ENCODE peak calls at places on chromosome 7, in eight cellular contexts. U, W, N, K, F, S, L and J are unnamed samples.

GRCh38 chr7:41029072-41029492 is 673.8 kb downstream of the INHBA start:
- DNase-seq in W (no peak), N (peak), U (no peak), K (no peak), S (no peak), L (peak), F (no peak), J (peak)

GRCh38 chr7:29748286-29749099 is 57.8 kb upstream of the WIPF3 start:
- DNase-seq in L (peak), F (no peak), U (no peak), N (peak), S (no peak), K (peak), W (no peak), J (peak)

GRCh38 chr7:75625868-75626267 is 112.9 kb downstream of the HIP1 start:
- DNase-seq in K (no peak), S (no peak), N (no peak), F (no peak), W (no peak), U (no peak), L (no peak), J (no peak)

GRCh38 chr7:55060690-55061414 is 42.0 kb downstream of the EGFR start:
- DNase-seq in F (peak), N (peak), K (no peak), S (no peak), W (no peak), U (no peak), L (peak), J (peak)

GRCh38 chr7:140625908-140626868 is 14.4 kb downstream of the DENND2A start:
- DNase-seq in U (peak), W (peak), F (no peak), L (peak), N (peak), S (no peak), K (peak), J (peak)

GRCh38 chr7:73901823-73902597 is 41.1 kb downstream of the TMEM270 start:
- DNase-seq in K (no peak), U (peak), W (peak), N (no peak), L (no peak), S (no peak), F (no peak), J (no peak)

GRCh38 chr7:84372712-84373111 is 178.1 kb upstream of the SEMA3A start:
- DNase-seq in U (no peak), S (no peak), W (no peak), F (no peak), K (no peak), L (peak), N (peak), J (no peak)

GRCh38 chr7:48563334-48563733 is 361.0 kb upstream of the CDC14C start:
- DNase-seq in U (no peak), K (no peak), F (no peak), N (no peak), W (no peak), L (no peak), S (no peak), J (no peak)

GRCh38 chr7:136877509-136877908 is 9.1 kb downstream of the CHRM2 start:
- DNase-seq in K (no peak), U (no peak), W (no peak), S (no peak), F (no peak), N (peak), L (no peak), J (no peak)

GRCh38 chr7:16412535-16413247 is 8.6 kb downstream of the CRPPA start:
- DNase-seq in S (no peak), U (no peak), W (no peak), K (no peak), L (no peak), F (no peak), N (no peak), J (no peak)

GRCh38 chr7:127702938-127703337 is 50.9 kb downstream of the SND1 start:
- DNase-seq in S (no peak), L (no peak), W (no peak), K (no peak), F (no peak), U (no peak), N (no peak), J (no peak)

GRCh38 chr7:5420841-5421625 is 2.6 kb downstream of the TNRC18 start:
- DNase-seq in W (peak), L (peak), F (no peak), K (peak), U (peak), S (no peak), N (no peak), J (no peak)

GRCh38 chr7:30778246-30779025 is 7.2 kb downstream of the MINDY4 start:
- DNase-seq in K (no peak), U (no peak), N (peak), W (no peak), F (no peak), L (no peak), S (no peak), J (no peak)

GRCh38 chr7:26863504-26864308 is 684 bp downstream of the SKAP2 start:
- DNase-seq in U (no peak), F (no peak), S (no peak), K (no peak), L (peak), N (peak), W (no peak), J (peak)

GRCh38 chr7:82945056-82945455 is 217.6 kb downstream of the PCLO start:
- DNase-seq in W (no peak), N (no peak), F (no peak), K (no peak), L (no peak), U (no peak), S (no peak), J (no peak)

GRCh38 chr7:140667476-140667875 is 5.3 kb upstream of the ADCK2 start:
- DNase-seq in L (no peak), U (no peak), S (no peak), N (no peak), K (no peak), W (no peak), F (no peak), J (no peak)

GRCh38 chr7:101058355-101058754 is 26.9 kb upstream of the TRIM56 start:
- DNase-seq in F (no peak), W (peak), S (no peak), U (peak), L (peak), K (peak), N (peak), J (peak)

GRCh38 chr7:32103361-32103760 is 33.2 kb upstream of the PDE1C start:
- DNase-seq in W (no peak), K (no peak), S (no peak), L (no peak), N (no peak), F (no peak), U (no peak), J (no peak)

GRCh38 chr7:157006205-157006747 is 4.2 kb downstream of the MNX1 start:
- DNase-seq in N (no peak), F (no peak), K (peak), U (peak), W (peak), S (no peak), L (no peak), J (no peak)

GRCh38 chr7:40715053-40715430 is 580.2 kb downstream of the SUGCT start:
- DNase-seq in F (no peak), K (no peak), L (peak), N (peak), U (no peak), W (no peak), S (no peak), J (no peak)

GRCh38 chr7:157233677-157234076 is 95.0 kb downstream of the UBE3C start:
- DNase-seq in S (no peak), F (no peak), K (no peak), L (peak), U (no peak), N (peak), W (no peak), J (peak)

GRCh38 chr7:17444673-17445072 is 146.2 kb downstream of the AHR start:
- DNase-seq in K (no peak), L (peak), N (peak), W (no peak), U (no peak), F (no peak), S (no peak), J (peak)

GRCh38 chr7:110675383-110676103 is 415.4 kb upstream of the LRRN3 start:
- DNase-seq in F (no peak), L (no peak), U (no peak), K (no peak), N (no peak), W (no peak), S (no peak), J (no peak)

GRCh38 chr7:2225336-2225735 is 7.4 kb downstream of the MAD1L1 start:
- DNase-seq in K (no peak), F (no peak), U (no peak), S (no peak), N (no peak), W (peak), L (no peak), J (no peak)

GRCh38 chr7:132614428-132615076 is 38.3 kb upstream of the PLXNA4 start:
- DNase-seq in S (no peak), U (peak), K (peak), W (peak), L (peak), N (no peak), F (peak), J (peak)
- H3K4me3 ChIP-seq in S (no peak), U (peak), K (no peak), W (peak), L (peak), N (no peak), F (peak), J (peak)

GRCh38 chr7:120091807-120092206 is 181.2 kb upstream of the KCND2 start:
- DNase-seq in W (no peak), L (no peak), U (no peak), K (no peak), N (no peak), S (no peak), F (no peak), J (no peak)

GRCh38 chr7:120089968-120090367 is 183.0 kb upstream of the KCND2 start:
- DNase-seq in W (no peak), F (no peak), S (no peak), K (no peak), L (peak), U (no peak), N (peak), J (no peak)
- TF ChIP-seq CTCF in W (no peak), F (no peak), S (no peak), K (no peak), L (peak), U (no peak), N (peak), J (no peak)

GRCh38 chr7:90713628-90714027 is 117.5 kb downstream of the CDK14 start:
- DNase-seq in N (no peak), W (no peak), U (no peak), S (no peak), L (no peak), K (no peak), F (no peak), J (no peak)

GRCh38 chr7:90710466-90710850 is 114.3 kb downstream of the CDK14 start:
- DNase-seq in L (no peak), N (no peak), S (no peak), F (no peak), U (no peak), W (no peak), K (no peak), J (no peak)

GRCh38 chr7:90708841-90709317 is 112.8 kb downstream of the CDK14 start:
- DNase-seq in K (peak), F (no peak), N (no peak), W (no peak), U (no peak), L (peak), S (peak), J (no peak)

GRCh38 chr7:90706067-90706716 is 110.1 kb downstream of the CDK14 start:
- DNase-seq in U (no peak), K (no peak), W (no peak), L (peak), N (peak), S (no peak), F (no peak), J (peak)

DNA sequence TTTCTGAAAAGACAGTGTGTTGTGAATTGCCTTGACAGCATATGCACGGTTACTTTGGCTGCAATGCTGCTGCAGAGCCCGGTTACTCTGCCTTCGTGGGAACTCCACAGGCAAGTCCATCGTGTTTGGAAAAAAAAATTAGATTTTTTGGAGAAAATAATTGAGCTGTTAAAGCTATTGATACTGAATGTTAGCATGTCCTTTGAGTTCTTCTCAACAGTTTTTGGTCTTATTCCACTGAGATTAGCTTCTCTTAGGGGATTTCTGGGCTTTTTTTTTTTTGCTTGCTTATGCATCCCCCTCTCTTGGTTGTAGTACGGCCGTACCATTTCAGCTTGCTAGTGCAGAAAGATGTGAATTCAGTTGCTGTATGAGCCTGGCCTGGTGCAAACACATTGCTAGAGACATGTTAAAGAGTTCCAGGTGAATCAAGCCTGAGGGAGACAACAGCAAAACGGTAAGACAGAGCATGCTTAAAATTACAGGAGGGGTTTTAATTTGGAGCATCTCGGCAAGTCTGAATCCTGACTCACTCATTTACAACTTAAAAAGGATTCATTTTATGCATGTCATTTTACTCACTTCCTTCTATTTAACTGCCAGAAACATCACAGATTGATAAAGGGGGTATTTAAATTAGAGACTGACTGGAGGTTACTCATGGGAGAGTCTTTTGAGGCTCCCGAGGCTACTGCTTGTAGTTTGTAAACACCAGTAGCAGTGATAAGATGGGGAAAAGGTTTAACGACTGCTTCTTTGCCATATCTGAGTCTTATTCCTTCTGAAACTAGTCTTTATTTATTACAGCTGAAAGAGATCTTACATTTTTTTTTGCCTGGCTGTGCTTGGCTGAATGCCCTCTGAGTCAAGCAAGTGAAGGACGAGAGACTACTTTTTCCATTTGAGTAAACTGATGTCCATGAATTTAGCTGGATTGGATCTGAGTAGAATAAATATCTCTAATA is 113.7 kb downstream of the CDK14 start:
- DNase-seq in S (no peak), N (peak), K (peak), L (peak), F (no peak), U (no peak), W (no peak), J (peak)
- H3K4me3 ChIP-seq in S (no peak), N (no peak), K (no peak), L (no peak), F (no peak), U (no peak), W (no peak), J (no peak)

GRCh38 chr7:67364441-67365017 is 367.9 kb downstream of the TYW1 start:
- DNase-seq in N (no peak), F (no peak), L (no peak), U (peak), W (no peak), S (no peak), K (no peak), J (no peak)
- TF ChIP-seq CTCF in N (no peak), F (no peak), L (no peak), U (no peak), W (no peak), S (no peak), K (no peak), J (no peak)

GRCh38 chr7:97271619-97272018 is 154.1 kb downstream of the SDHAF3 start:
- DNase-seq in L (no peak), N (no peak), U (no peak), F (no peak), W (no peak), K (no peak), S (no peak), J (no peak)
- H3K4me3 ChIP-seq in L (no peak), N (no peak), U (no peak), F (no peak), W (no peak), K (no peak), S (no peak), J (no peak)